ENCODE peak calls at places on chromosome 3, in four cellular contexts. J, V, I and Z are unnamed samples.

GRCh38 chr3:23105048-23105447 is 98.1 kb upstream of the UBE2E2 start:
- DNase-seq in J (no peak), V (no peak), I (no peak), Z (no peak)

GRCh38 chr3:123694377-123695147 is 109.7 kb upstream of the HACD2 start:
- DNase-seq in J (no peak), V (no peak), I (no peak), Z (peak; percentile 12)

GRCh38 chr3:126535636-126536035 is 11.7 kb downstream of the CHST13 start:
- DNase-seq in J (no peak), V (no peak), I (no peak), Z (no peak)

GRCh38 chr3:194274424-194275085 is 76.6 kb downstream of the CPN2 start:
- DNase-seq in J (no peak), V (no peak), I (no peak), Z (no peak)

GRCh38 chr3:86967062-86967461 is 23.9 kb downstream of the VGLL3 start:
- DNase-seq in J (no peak), V (no peak), I (no peak), Z (no peak)

GRCh38 chr3:113804701-113805100 is 33.9 kb upstream of the GRAMD1C start:
- DNase-seq in J (no peak), V (no peak), I (no peak), Z (no peak)

GRCh38 chr3:76554717-76555116 is 485.2 kb upstream of the ROBO2 start:
- DNase-seq in J (no peak), V (no peak), I (no peak), Z (no peak)

GRCh38 chr3:33717616-33717865 is 513 bp downstream of the CLASP2 start:
- DNase-seq in J (peak; percentile 77), V (peak; percentile 43), I (no peak), Z (peak; percentile 82)

GRCh38 chr3:169722715-169723114 is 42.1 kb downstream of the TERC start:
- DNase-seq in J (no peak), V (no peak), I (no peak), Z (no peak)

GRCh38 chr3:7512048-7512447 is 651.1 kb downstream of the GRM7 start:
- DNase-seq in J (no peak), V (no peak), I (no peak), Z (no peak)

GRCh38 chr3:147963711-147964110 is 554.5 kb downstream of the ZIC1 start:
- DNase-seq in J (no peak), V (no peak), I (no peak), Z (no peak)

GRCh38 chr3:5212625-5213573 is 25.4 kb downstream of the EDEM1 start:
- DNase-seq in J (no peak), V (no peak), I (no peak), Z (peak; percentile 43)

GRCh38 chr3:191387441-191388077 is 57.2 kb upstream of the UTS2B start:
- DNase-seq in J (no peak), V (no peak), I (no peak), Z (no peak)

GRCh38 chr3:50531201-50531600 is 27.8 kb upstream of the CACNA2D2 start:
- DNase-seq in J (no peak), V (no peak), I (no peak), Z (no peak)